ENCODE peak calls at places on chromosome 10, in eight cellular contexts. One of them, this sample, is unnamed.

GRCh38 chr10:32266979-32267378 is 80.0 kb downstream of the EPC1 start:
- DNase-seq in nucleus accumbens: no peak
- DNase-seq in hepatocyte: no peak
- DNase-seq in astrocyte: no peak
- DNase-seq in IMR-90: no peak
- DNase-seq in dermis microvascular lymphatic vessel endothelial cell: no peak
- DNase-seq in bronchial epithelial cell: no peak
- DNase-seq in stimulated activated CD4-positive, alpha-beta T cell treated with anti-CD3 and anti-CD28 coated beads, Interleukin-2, amount 100 ng/mL, for 48 hours: no peak
- DNase-seq in this sample: no peak

GRCh38 chr10:97171001-97171400 is 14.8 kb downstream of the SLIT1 start:
- DNase-seq in stimulated activated CD4-positive, alpha-beta T cell treated with anti-CD3 and anti-CD28 coated beads, Interleukin-2, amount 100 ng/mL, for 48 hours: no peak
- DNase-seq in nucleus accumbens: no peak
- DNase-seq in dermis microvascular lymphatic vessel endothelial cell: no peak
- DNase-seq in astrocyte: no peak
- DNase-seq in IMR-90: no peak
- DNase-seq in hepatocyte: no peak
- DNase-seq in bronchial epithelial cell: no peak
- DNase-seq in this sample: no peak

GRCh38 chr10:77230194-77230593 is 407.4 kb downstream of the KCNMA1 start:
- DNase-seq in astrocyte: peak; percentile 69
- DNase-seq in dermis microvascular lymphatic vessel endothelial cell: no peak
- DNase-seq in stimulated activated CD4-positive, alpha-beta T cell treated with anti-CD3 and anti-CD28 coated beads, Interleukin-2, amount 100 ng/mL, for 48 hours: no peak
- DNase-seq in nucleus accumbens: no peak
- DNase-seq in IMR-90: peak; percentile 75
- DNase-seq in bronchial epithelial cell: peak; percentile 50
- DNase-seq in hepatocyte: no peak
- DNase-seq in this sample: peak; percentile 50

GRCh38 chr10:130739757-130740145 is 571.8 kb downstream of the TCERG1L start:
- DNase-seq in stimulated activated CD4-positive, alpha-beta T cell treated with anti-CD3 and anti-CD28 coated beads, Interleukin-2, amount 100 ng/mL, for 48 hours: no peak
- DNase-seq in dermis microvascular lymphatic vessel endothelial cell: no peak
- DNase-seq in nucleus accumbens: no peak
- DNase-seq in bronchial epithelial cell: no peak
- DNase-seq in IMR-90: no peak
- DNase-seq in hepatocyte: no peak
- DNase-seq in astrocyte: no peak
- DNase-seq in this sample: no peak

GRCh38 chr10:76001019-76001418 is 569.6 kb downstream of the LRMDA start:
- DNase-seq in nucleus accumbens: no peak
- DNase-seq in bronchial epithelial cell: no peak
- DNase-seq in IMR-90: no peak
- DNase-seq in dermis microvascular lymphatic vessel endothelial cell: no peak
- DNase-seq in stimulated activated CD4-positive, alpha-beta T cell treated with anti-CD3 and anti-CD28 coated beads, Interleukin-2, amount 100 ng/mL, for 48 hours: no peak
- DNase-seq in hepatocyte: no peak
- DNase-seq in astrocyte: no peak
- DNase-seq in this sample: no peak

GRCh38 chr10:7161484-7162283 is 249.2 kb downstream of the SFMBT2 start:
- DNase-seq in hepatocyte: no peak
- DNase-seq in dermis microvascular lymphatic vessel endothelial cell: no peak
- DNase-seq in nucleus accumbens: no peak
- DNase-seq in stimulated activated CD4-positive, alpha-beta T cell treated with anti-CD3 and anti-CD28 coated beads, Interleukin-2, amount 100 ng/mL, for 48 hours: no peak
- DNase-seq in IMR-90: no peak
- DNase-seq in astrocyte: peak; percentile 23
- DNase-seq in bronchial epithelial cell: no peak
- DNase-seq in this sample: no peak

GRCh38 chr10:13528875-13529713 is at the start of gene BEND7:
- DNase-seq in stimulated activated CD4-positive, alpha-beta T cell treated with anti-CD3 and anti-CD28 coated beads, Interleukin-2, amount 100 ng/mL, for 48 hours: no peak
- DNase-seq in dermis microvascular lymphatic vessel endothelial cell: no peak
- DNase-seq in bronchial epithelial cell: no peak
- DNase-seq in IMR-90: peak; percentile 16
- DNase-seq in astrocyte: peak; percentile 6
- DNase-seq in hepatocyte: peak; percentile 75
- DNase-seq in nucleus accumbens: no peak
- DNase-seq in this sample: no peak

GRCh38 chr10:67771200-67771599 is 66.8 kb downstream of the DNAJC12 start:
- DNase-seq in stimulated activated CD4-positive, alpha-beta T cell treated with anti-CD3 and anti-CD28 coated beads, Interleukin-2, amount 100 ng/mL, for 48 hours: no peak
- DNase-seq in dermis microvascular lymphatic vessel endothelial cell: no peak
- DNase-seq in bronchial epithelial cell: no peak
- DNase-seq in nucleus accumbens: no peak
- DNase-seq in hepatocyte: no peak
- DNase-seq in IMR-90: no peak
- DNase-seq in astrocyte: no peak
- DNase-seq in this sample: no peak

GRCh38 chr10:66837335-66837734 is 88.5 kb upstream of the LRRTM3 start:
- DNase-seq in bronchial epithelial cell: no peak
- DNase-seq in dermis microvascular lymphatic vessel endothelial cell: no peak
- DNase-seq in IMR-90: no peak
- DNase-seq in hepatocyte: no peak
- DNase-seq in stimulated activated CD4-positive, alpha-beta T cell treated with anti-CD3 and anti-CD28 coated beads, Interleukin-2, amount 100 ng/mL, for 48 hours: no peak
- DNase-seq in nucleus accumbens: no peak
- DNase-seq in astrocyte: peak; percentile 76
- DNase-seq in this sample: no peak

GRCh38 chr10:114839901-114840300 is 18.3 kb downstream of the FHIP2A start:
- DNase-seq in dermis microvascular lymphatic vessel endothelial cell: no peak
- DNase-seq in stimulated activated CD4-positive, alpha-beta T cell treated with anti-CD3 and anti-CD28 coated beads, Interleukin-2, amount 100 ng/mL, for 48 hours: no peak
- DNase-seq in astrocyte: no peak
- DNase-seq in nucleus accumbens: no peak
- DNase-seq in IMR-90: no peak
- DNase-seq in hepatocyte: no peak
- DNase-seq in bronchial epithelial cell: peak; percentile 56
- DNase-seq in this sample: no peak

GRCh38 chr10:50152792-50153272 is 85.1 kb downstream of the WASHC2A start:
- DNase-seq in IMR-90: no peak
- DNase-seq in astrocyte: no peak
- DNase-seq in dermis microvascular lymphatic vessel endothelial cell: no peak
- DNase-seq in bronchial epithelial cell: no peak
- DNase-seq in nucleus accumbens: no peak
- DNase-seq in hepatocyte: peak; percentile 17
- DNase-seq in stimulated activated CD4-positive, alpha-beta T cell treated with anti-CD3 and anti-CD28 coated beads, Interleukin-2, amount 100 ng/mL, for 48 hours: no peak
- DNase-seq in this sample: no peak

GRCh38 chr10:80924063-80924952 is 386.6 kb downstream of the SH2D4B start:
- DNase-seq in IMR-90: peak; percentile 11
- DNase-seq in nucleus accumbens: no peak
- DNase-seq in dermis microvascular lymphatic vessel endothelial cell: peak; percentile 9
- DNase-seq in stimulated activated CD4-positive, alpha-beta T cell treated with anti-CD3 and anti-CD28 coated beads, Interleukin-2, amount 100 ng/mL, for 48 hours: peak; percentile 12
- DNase-seq in astrocyte: peak; percentile 5
- DNase-seq in bronchial epithelial cell: peak; percentile 34
- DNase-seq in hepatocyte: peak; percentile 63
- DNase-seq in this sample: peak; percentile 0

GRCh38 chr10:60040003-60040662 is 133.8 kb upstream of the CCDC6 start:
- DNase-seq in dermis microvascular lymphatic vessel endothelial cell: no peak
- DNase-seq in astrocyte: no peak
- DNase-seq in nucleus accumbens: no peak
- DNase-seq in bronchial epithelial cell: peak; percentile 53
- DNase-seq in stimulated activated CD4-positive, alpha-beta T cell treated with anti-CD3 and anti-CD28 coated beads, Interleukin-2, amount 100 ng/mL, for 48 hours: no peak
- DNase-seq in IMR-90: no peak
- DNase-seq in hepatocyte: no peak
- DNase-seq in this sample: no peak

GRCh38 chr10:46106410-46107255 is 60.6 kb upstream of the MSMB start:
- DNase-seq in hepatocyte: peak; percentile 71
- DNase-seq in IMR-90: peak; percentile 12
- DNase-seq in bronchial epithelial cell: peak; percentile 17
- DNase-seq in stimulated activated CD4-positive, alpha-beta T cell treated with anti-CD3 and anti-CD28 coated beads, Interleukin-2, amount 100 ng/mL, for 48 hours: peak; percentile 51
- DNase-seq in dermis microvascular lymphatic vessel endothelial cell: peak; percentile 14
- DNase-seq in astrocyte: peak; percentile 8
- DNase-seq in nucleus accumbens: no peak
- DNase-seq in this sample: peak; percentile 12

GRCh38 chr10:15096661-15097010 is 519 bp upstream of the RPP38 start:
- DNase-seq in stimulated activated CD4-positive, alpha-beta T cell treated with anti-CD3 and anti-CD28 coated beads, Interleukin-2, amount 100 ng/mL, for 48 hours: no peak
- DNase-seq in hepatocyte: no peak
- DNase-seq in bronchial epithelial cell: no peak
- DNase-seq in nucleus accumbens: no peak
- DNase-seq in astrocyte: no peak
- DNase-seq in dermis microvascular lymphatic vessel endothelial cell: no peak
- DNase-seq in IMR-90: no peak
- DNase-seq in this sample: no peak

GRCh38 chr10:92689663-92690210 is at the start of gene HHEX:
- DNase-seq in dermis microvascular lymphatic vessel endothelial cell: peak; percentile 63
- DNase-seq in bronchial epithelial cell: peak; percentile 31
- DNase-seq in stimulated activated CD4-positive, alpha-beta T cell treated with anti-CD3 and anti-CD28 coated beads, Interleukin-2, amount 100 ng/mL, for 48 hours: peak; percentile 11
- DNase-seq in astrocyte: peak; percentile 58
- DNase-seq in hepatocyte: peak; percentile 67
- DNase-seq in IMR-90: peak; percentile 76
- DNase-seq in nucleus accumbens: no peak
- DNase-seq in this sample: no peak

GRCh38 chr10:90665905-90666662 is 191.8 kb downstream of the HTR7 start:
- DNase-seq in astrocyte: no peak
- DNase-seq in hepatocyte: peak; percentile 8
- DNase-seq in dermis microvascular lymphatic vessel endothelial cell: no peak
- DNase-seq in stimulated activated CD4-positive, alpha-beta T cell treated with anti-CD3 and anti-CD28 coated beads, Interleukin-2, amount 100 ng/mL, for 48 hours: no peak
- DNase-seq in IMR-90: no peak
- DNase-seq in nucleus accumbens: no peak
- DNase-seq in bronchial epithelial cell: no peak
- DNase-seq in this sample: no peak

GRCh38 chr10:117443677-117444022 is 68.4 kb upstream of the PDZD8 start:
- DNase-seq in hepatocyte: no peak
- DNase-seq in IMR-90: no peak
- DNase-seq in stimulated activated CD4-positive, alpha-beta T cell treated with anti-CD3 and anti-CD28 coated beads, Interleukin-2, amount 100 ng/mL, for 48 hours: no peak
- DNase-seq in dermis microvascular lymphatic vessel endothelial cell: no peak
- DNase-seq in nucleus accumbens: no peak
- DNase-seq in astrocyte: no peak
- DNase-seq in bronchial epithelial cell: no peak
- DNase-seq in this sample: no peak

GRCh38 chr10:43259981-43260761 is 6.7 kb downstream of the RASGEF1A start:
- DNase-seq in stimulated activated CD4-positive, alpha-beta T cell treated with anti-CD3 and anti-CD28 coated beads, Interleukin-2, amount 100 ng/mL, for 48 hours: no peak
- DNase-seq in nucleus accumbens: no peak
- DNase-seq in hepatocyte: no peak
- DNase-seq in bronchial epithelial cell: no peak
- DNase-seq in dermis microvascular lymphatic vessel endothelial cell: no peak
- DNase-seq in astrocyte: no peak
- DNase-seq in IMR-90: no peak
- DNase-seq in this sample: no peak

GRCh38 chr10:78899996-78900714 is 168.6 kb upstream of the ZMIZ1 start:
- DNase-seq in hepatocyte: peak; percentile 61
- DNase-seq in dermis microvascular lymphatic vessel endothelial cell: no peak
- DNase-seq in stimulated activated CD4-positive, alpha-beta T cell treated with anti-CD3 and anti-CD28 coated beads, Interleukin-2, amount 100 ng/mL, for 48 hours: no peak
- DNase-seq in astrocyte: no peak
- DNase-seq in IMR-90: no peak
- DNase-seq in nucleus accumbens: no peak
- DNase-seq in bronchial epithelial cell: no peak
- DNase-seq in this sample: no peak

GRCh38 chr10:45201271-45201670 is 114.1 kb downstream of the OR13A1 start:
- DNase-seq in dermis microvascular lymphatic vessel endothelial cell: no peak
- DNase-seq in IMR-90: no peak
- DNase-seq in bronchial epithelial cell: no peak
- DNase-seq in stimulated activated CD4-positive, alpha-beta T cell treated with anti-CD3 and anti-CD28 coated beads, Interleukin-2, amount 100 ng/mL, for 48 hours: no peak
- DNase-seq in hepatocyte: no peak
- DNase-seq in astrocyte: no peak
- DNase-seq in nucleus accumbens: no peak
- DNase-seq in this sample: no peak

GRCh38 chr10:123573236-123574147 is 92.7 kb upstream of the GPR26 start:
- DNase-seq in IMR-90: no peak
- DNase-seq in hepatocyte: peak; percentile 69
- DNase-seq in nucleus accumbens: no peak
- DNase-seq in bronchial epithelial cell: peak; percentile 86
- DNase-seq in stimulated activated CD4-positive, alpha-beta T cell treated with anti-CD3 and anti-CD28 coated beads, Interleukin-2, amount 100 ng/mL, for 48 hours: peak; percentile 43
- DNase-seq in astrocyte: no peak
- DNase-seq in dermis microvascular lymphatic vessel endothelial cell: no peak
- DNase-seq in this sample: peak; percentile 11

GRCh38 chr10:42754155-42755027 is 28.2 kb upstream of the BMS1 start:
- DNase-seq in astrocyte: no peak
- DNase-seq in dermis microvascular lymphatic vessel endothelial cell: no peak
- DNase-seq in hepatocyte: peak; percentile 53
- DNase-seq in stimulated activated CD4-positive, alpha-beta T cell treated with anti-CD3 and anti-CD28 coated beads, Interleukin-2, amount 100 ng/mL, for 48 hours: peak; percentile 6
- DNase-seq in nucleus accumbens: no peak
- DNase-seq in IMR-90: no peak
- DNase-seq in bronchial epithelial cell: no peak
- DNase-seq in this sample: no peak

GRCh38 chr10:102678842-102679289 is 34.6 kb downstream of the TRIM8 start:
- DNase-seq in dermis microvascular lymphatic vessel endothelial cell: peak; percentile 23
- DNase-seq in bronchial epithelial cell: peak; percentile 65
- DNase-seq in hepatocyte: peak; percentile 86
- DNase-seq in astrocyte: no peak
- DNase-seq in nucleus accumbens: no peak
- DNase-seq in IMR-90: peak; percentile 52
- DNase-seq in stimulated activated CD4-positive, alpha-beta T cell treated with anti-CD3 and anti-CD28 coated beads, Interleukin-2, amount 100 ng/mL, for 48 hours: no peak
- DNase-seq in this sample: peak; percentile 81

GRCh38 chr10:12340937-12341336 is 8.4 kb upstream of the CAMK1D start:
- DNase-seq in astrocyte: no peak
- DNase-seq in hepatocyte: no peak
- DNase-seq in nucleus accumbens: no peak
- DNase-seq in dermis microvascular lymphatic vessel endothelial cell: no peak
- DNase-seq in stimulated activated CD4-positive, alpha-beta T cell treated with anti-CD3 and anti-CD28 coated beads, Interleukin-2, amount 100 ng/mL, for 48 hours: no peak
- DNase-seq in IMR-90: no peak
- DNase-seq in bronchial epithelial cell: no peak
- DNase-seq in this sample: no peak

GRCh38 chr10:24449334-24449740 is 240.4 kb downstream of the KIAA1217 start:
- DNase-seq in stimulated activated CD4-positive, alpha-beta T cell treated with anti-CD3 and anti-CD28 coated beads, Interleukin-2, amount 100 ng/mL, for 48 hours: no peak
- DNase-seq in dermis microvascular lymphatic vessel endothelial cell: peak; percentile 48
- DNase-seq in nucleus accumbens: no peak
- DNase-seq in astrocyte: peak; percentile 53
- DNase-seq in hepatocyte: no peak
- DNase-seq in IMR-90: peak; percentile 64
- DNase-seq in bronchial epithelial cell: peak; percentile 28
- DNase-seq in this sample: peak; percentile 56

GRCh38 chr10:132422169-132422691 is 25.2 kb downstream of the PWWP2B start:
- DNase-seq in hepatocyte: no peak
- DNase-seq in bronchial epithelial cell: no peak
- DNase-seq in nucleus accumbens: no peak
- DNase-seq in IMR-90: no peak
- DNase-seq in astrocyte: no peak
- DNase-seq in dermis microvascular lymphatic vessel endothelial cell: no peak
- DNase-seq in stimulated activated CD4-positive, alpha-beta T cell treated with anti-CD3 and anti-CD28 coated beads, Interleukin-2, amount 100 ng/mL, for 48 hours: no peak
- DNase-seq in this sample: no peak

GRCh38 chr10:60006046-60006445 is 99.7 kb upstream of the CCDC6 start:
- DNase-seq in IMR-90: no peak
- DNase-seq in astrocyte: peak; percentile 52
- DNase-seq in dermis microvascular lymphatic vessel endothelial cell: no peak
- DNase-seq in nucleus accumbens: no peak
- DNase-seq in bronchial epithelial cell: no peak
- DNase-seq in stimulated activated CD4-positive, alpha-beta T cell treated with anti-CD3 and anti-CD28 coated beads, Interleukin-2, amount 100 ng/mL, for 48 hours: no peak
- DNase-seq in hepatocyte: no peak
- DNase-seq in this sample: peak; percentile 2

GRCh38 chr10:125983161-125983560 is 86.8 kb downstream of the FANK1 start:
- DNase-seq in stimulated activated CD4-positive, alpha-beta T cell treated with anti-CD3 and anti-CD28 coated beads, Interleukin-2, amount 100 ng/mL, for 48 hours: no peak
- DNase-seq in hepatocyte: no peak
- DNase-seq in dermis microvascular lymphatic vessel endothelial cell: no peak
- DNase-seq in IMR-90: no peak
- DNase-seq in astrocyte: peak; percentile 69
- DNase-seq in nucleus accumbens: no peak
- DNase-seq in bronchial epithelial cell: no peak
- DNase-seq in this sample: no peak

GRCh38 chr10:121994429-121994881 is 5.5 kb downstream of the TACC2 start:
- DNase-seq in bronchial epithelial cell: peak; percentile 55
- DNase-seq in stimulated activated CD4-positive, alpha-beta T cell treated with anti-CD3 and anti-CD28 coated beads, Interleukin-2, amount 100 ng/mL, for 48 hours: no peak
- DNase-seq in IMR-90: no peak
- DNase-seq in nucleus accumbens: no peak
- DNase-seq in astrocyte: no peak
- DNase-seq in hepatocyte: peak; percentile 63
- DNase-seq in dermis microvascular lymphatic vessel endothelial cell: no peak
- DNase-seq in this sample: no peak

GRCh38 chr10:121772406-121772805 is 155.4 kb downstream of the ATE1 start:
- DNase-seq in bronchial epithelial cell: no peak
- DNase-seq in dermis microvascular lymphatic vessel endothelial cell: no peak
- DNase-seq in IMR-90: no peak
- DNase-seq in stimulated activated CD4-positive, alpha-beta T cell treated with anti-CD3 and anti-CD28 coated beads, Interleukin-2, amount 100 ng/mL, for 48 hours: no peak
- DNase-seq in nucleus accumbens: no peak
- DNase-seq in hepatocyte: no peak
- DNase-seq in astrocyte: peak; percentile 23
- DNase-seq in this sample: no peak

GRCh38 chr10:43350686-43351085 is 20.8 kb upstream of the FXYD4 start:
- DNase-seq in astrocyte: no peak
- DNase-seq in nucleus accumbens: no peak
- DNase-seq in IMR-90: no peak
- DNase-seq in bronchial epithelial cell: no peak
- DNase-seq in hepatocyte: no peak
- DNase-seq in dermis microvascular lymphatic vessel endothelial cell: no peak
- DNase-seq in stimulated activated CD4-positive, alpha-beta T cell treated with anti-CD3 and anti-CD28 coated beads, Interleukin-2, amount 100 ng/mL, for 48 hours: no peak
- DNase-seq in this sample: no peak

GRCh38 chr10:124287791-124288190 is 130.9 kb downstream of the OAT start:
- DNase-seq in hepatocyte: no peak
- DNase-seq in IMR-90: no peak
- DNase-seq in bronchial epithelial cell: no peak
- DNase-seq in dermis microvascular lymphatic vessel endothelial cell: no peak
- DNase-seq in nucleus accumbens: no peak
- DNase-seq in stimulated activated CD4-positive, alpha-beta T cell treated with anti-CD3 and anti-CD28 coated beads, Interleukin-2, amount 100 ng/mL, for 48 hours: no peak
- DNase-seq in astrocyte: no peak
- DNase-seq in this sample: no peak

GRCh38 chr10:89845541-89846275 is 144.3 kb downstream of the KIF20B start:
- DNase-seq in hepatocyte: no peak
- DNase-seq in bronchial epithelial cell: peak; percentile 81
- DNase-seq in IMR-90: peak; percentile 52
- DNase-seq in astrocyte: peak; percentile 85
- DNase-seq in nucleus accumbens: no peak
- DNase-seq in stimulated activated CD4-positive, alpha-beta T cell treated with anti-CD3 and anti-CD28 coated beads, Interleukin-2, amount 100 ng/mL, for 48 hours: no peak
- DNase-seq in dermis microvascular lymphatic vessel endothelial cell: no peak
- DNase-seq in this sample: no peak